ENCODE peak calls at places on chromosomes 7 and 10, in five cellular contexts. G is AG09319, F is neural progenitor cell, L is GM12864, X is cardiac fibroblast. R is an unnamed sample.

GRCh38 chr7:64874114-64874513 is 29.0 kb upstream of the ZNF273 start:
- DNase-seq in G (no peak), F (no peak), L (no peak), X (no peak), R (no peak)

GRCh38 chr10:33046792-33047191 is 88.8 kb upstream of the ITGB1 start:
- DNase-seq in G (no peak), F (no peak), L (no peak), X (no peak), R (no peak)

GRCh38 chr7:157278791-157279678 is 57.8 kb upstream of the DNAJB6 start:
- DNase-seq in G (no peak), F (no peak), L (no peak), X (peak), R (no peak)

GRCh38 chr10:60734226-60734625 is 44.1 kb upstream of the CDK1 start:
- DNase-seq in G (no peak), F (no peak), L (no peak), X (no peak), R (no peak)

GRCh38 chr10:116045957-116046356 is 227.0 kb downstream of the GFRA1 start:
- DNase-seq in G (no peak), F (no peak), L (no peak), X (no peak), R (no peak)

GRCh38 chr7:34034728-34035127 is 129.4 kb downstream of the BMPER start:
- DNase-seq in G (no peak), F (no peak), L (no peak), X (no peak), R (no peak)

GRCh38 chr7:94240902-94241301 is 153.8 kb upstream of the COL1A2 start:
- DNase-seq in G (no peak), F (no peak), L (no peak), X (peak), R (no peak)

GRCh38 chr7:69211739-69212138 is 386.5 kb upstream of the AUTS2 start:
- DNase-seq in G (no peak), F (peak), L (no peak), X (no peak), R (no peak)

GRCh38 chr10:117609095-117609821 is 66.7 kb downstream of the EMX2 start:
- DNase-seq in G (peak), F (no peak), L (no peak), X (peak), R (no peak)

GRCh38 chr7:17132726-17133125 is 165.7 kb upstream of the AHR start:
- DNase-seq in G (no peak), F (no peak), L (no peak), X (no peak), R (no peak)

GRCh38 chr10:92747600-92747999 is 57.8 kb downstream of the HHEX start:
- DNase-seq in G (no peak), F (no peak), L (no peak), X (no peak), R (peak)

GRCh38 chr7:66140924-66141323 is 26.3 kb downstream of the CRCP start:
- DNase-seq in G (peak), F (peak), L (no peak), X (peak), R (no peak)

GRCh38 chr7:139631520-139632031 is 108.1 kb downstream of the CLEC2L start:
- DNase-seq in G (no peak), F (no peak), L (no peak), X (no peak), R (no peak)

GRCh38 chr10:132297521-132297920 is 10.2 kb downstream of the STK32C start:
- DNase-seq in G (no peak), F (peak), L (no peak), X (no peak), R (no peak)

GRCh38 chr7:108802639-108803038 is 233.0 kb downstream of the DNAJB9 start:
- DNase-seq in G (no peak), F (no peak), L (no peak), X (no peak), R (no peak)

GRCh38 chr7:108808556-108808955 is 238.9 kb downstream of the DNAJB9 start:
- DNase-seq in G (no peak), F (no peak), L (no peak), X (no peak), R (no peak)

GRCh38 chr7:108809356-108809755 is 239.7 kb downstream of the DNAJB9 start:
- DNase-seq in G (no peak), F (no peak), L (no peak), X (no peak), R (no peak)

DNA sequence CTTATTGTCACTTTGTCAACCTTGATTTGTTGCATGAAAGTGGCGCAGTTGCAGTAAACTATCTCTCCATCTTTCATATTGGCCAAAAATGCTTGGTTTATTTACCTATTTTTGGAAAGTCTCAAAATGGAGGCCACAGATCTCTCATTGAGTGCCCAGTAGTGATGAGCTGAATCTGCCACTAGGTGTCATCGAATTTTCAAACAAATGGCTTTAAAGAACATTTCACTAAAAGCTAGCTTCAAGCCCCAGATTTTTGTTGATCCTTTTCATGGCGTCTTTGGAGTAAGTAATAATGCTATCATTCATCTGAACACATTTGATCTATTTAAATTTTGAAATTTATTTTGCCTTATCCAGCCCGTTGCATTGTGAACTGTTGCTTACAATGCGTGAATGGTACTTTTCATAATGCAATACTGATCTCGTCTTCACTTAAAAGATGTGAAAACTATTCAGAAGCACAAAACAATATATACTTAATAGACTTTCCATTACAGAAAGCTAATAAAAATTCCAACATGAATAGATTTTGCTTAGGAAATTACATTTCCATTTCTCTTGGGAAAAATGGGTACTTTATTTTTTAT is 236.2 kb downstream of the DNAJB9 start:
- DNase-seq in G (no peak), F (peak), L (no peak), X (peak), R (peak)
- TF ChIP-seq CTCF in G (peak), F (peak), L (peak), X (peak), R (peak)

GRCh38 chr10:110534571-110534970 is 32.9 kb upstream of the SMC3 start:
- DNase-seq in G (no peak), F (no peak), L (no peak), X (no peak), R (no peak)

GRCh38 chr10:110540038-110540437 is 27.5 kb upstream of the SMC3 start:
- DNase-seq in G (no peak), F (no peak), L (no peak), X (no peak), R (no peak)

GRCh38 chr10:110533149-110533548 is 34.3 kb upstream of the SMC3 start:
- DNase-seq in G (no peak), F (peak), L (no peak), X (peak), R (no peak)

GRCh38 chr10:110531687-110532086 is 34.0 kb downstream of the DUSP5 start:
- DNase-seq in G (no peak), F (no peak), L (no peak), X (no peak), R (no peak)

GRCh38 chr10:110535958-110536891 is 31.3 kb upstream of the SMC3 start:
- DNase-seq in G (no peak), F (peak), L (peak), X (peak), R (peak)
- TF ChIP-seq CTCF in G (peak), F (peak), L (peak), X (peak), R (no peak)

GRCh38 chr7:43117842-43118241 is 5.4 kb downstream of the HECW1 start:
- DNase-seq in G (no peak), F (no peak), L (no peak), X (no peak), R (no peak)
- TF ChIP-seq CTCF in G (no peak), F (no peak), L (no peak), X (no peak), R (no peak)

GRCh38 chr10:6518791-6519430 is 61.2 kb downstream of the PRKCQ start:
- DNase-seq in G (no peak), F (no peak), L (no peak), X (no peak), R (no peak)

GRCh38 chr10:6514180-6514579 is 65.9 kb downstream of the PRKCQ start:
- DNase-seq in G (no peak), F (no peak), L (no peak), X (no peak), R (no peak)

GRCh38 chr10:6516877-6517276 is 63.2 kb downstream of the PRKCQ start:
- DNase-seq in G (no peak), F (no peak), L (no peak), X (no peak), R (no peak)

GRCh38 chr10:6514844-6515780 is 65.0 kb downstream of the PRKCQ start:
- DNase-seq in G (no peak), F (no peak), L (no peak), X (no peak), R (no peak)

GRCh38 chr10:6516277-6516676 is 63.8 kb downstream of the PRKCQ start:
- DNase-seq in G (no peak), F (peak), L (no peak), X (no peak), R (no peak)
- TF ChIP-seq CTCF in G (no peak), F (peak), L (no peak), X (no peak), R (no peak)

DNA sequence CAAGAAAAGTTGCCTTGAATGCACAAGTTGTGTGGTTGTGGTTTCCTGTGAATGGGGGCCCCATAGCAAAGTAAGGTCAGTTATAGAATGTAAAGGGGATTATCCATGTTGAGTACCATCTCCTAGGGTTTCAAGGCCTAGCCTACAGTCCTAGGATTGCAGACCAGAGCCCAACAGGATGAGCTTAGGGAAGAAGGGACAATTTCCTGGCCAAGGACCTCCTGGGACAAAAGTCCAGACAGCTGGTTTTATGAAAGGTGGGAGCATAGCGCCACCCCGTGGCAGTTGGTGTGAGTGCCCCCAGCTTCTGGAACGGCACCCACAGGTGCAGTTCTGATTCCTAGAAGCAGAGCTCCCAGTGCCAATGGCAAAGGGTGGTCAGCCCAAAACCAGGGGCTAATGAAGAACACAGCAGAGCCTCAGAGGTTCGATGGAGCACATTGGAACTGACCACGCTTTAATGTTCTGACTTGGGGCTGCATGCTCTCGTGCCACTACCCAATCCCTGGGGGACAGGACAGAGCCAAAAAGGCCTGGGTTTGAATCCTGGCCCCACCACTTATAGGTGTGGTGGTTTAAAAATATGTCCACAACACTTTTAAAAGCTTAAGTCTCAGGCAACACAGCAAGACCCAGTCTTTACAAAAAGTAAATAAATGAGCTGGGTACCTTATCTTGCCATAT is 25.8 kb upstream of the TMEM120A start:
- DNase-seq in G (peak), F (peak), L (peak), X (peak), R (peak)
- TF ChIP-seq CTCF in G (peak), F (peak), L (peak), X (peak), R (peak)

GRCh38 chr7:158811461-158811860 is 17.8 kb downstream of the ESYT2 start:
- DNase-seq in G (no peak), F (no peak), L (no peak), X (peak), R (peak)
- TF ChIP-seq CTCF in G (no peak), F (no peak), L (no peak), X (no peak), R (no peak)

DNA sequence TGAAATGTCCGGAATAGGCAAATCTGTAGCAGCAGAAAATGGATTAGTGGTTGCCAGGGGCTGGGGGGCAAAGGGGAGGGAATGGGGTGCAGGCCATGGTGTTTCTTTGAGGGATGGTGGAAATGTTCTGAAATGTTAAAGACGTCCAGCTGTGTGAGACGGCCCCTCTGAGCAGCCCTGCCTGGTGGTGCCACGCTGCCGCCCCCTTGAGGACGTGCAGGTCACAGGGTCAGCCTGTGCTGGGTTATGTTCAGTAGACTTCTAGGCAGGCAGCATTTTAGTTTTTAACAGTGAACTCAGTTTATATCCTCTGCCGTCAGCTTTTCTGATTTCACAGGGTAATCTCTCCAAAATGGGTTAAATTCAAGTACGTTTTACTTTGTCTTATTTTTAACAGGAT is 9.4 kb downstream of the NUB1 start:
- DNase-seq in G (no peak), F (peak), L (no peak), X (no peak), R (no peak)
- TF ChIP-seq CTCF in G (peak), F (peak), L (peak), X (peak), R (peak)